ENCODE peak calls at places on chromosomes 2 and 18, in five cellular contexts. One of them, this sample, is unnamed.
A peak's percentile ranks its signal among the peaks of the same experiment; 100 is the strongest.

GRCh38 chr2:26635401-26635800 is 5.8 kb downstream of the CIB4 start:
- DNase-seq in Calu3: no peak
- DNase-seq in heart left ventricle: no peak
- DNase-seq in stomach: no peak
- DNase-seq in esophagus squamous epithelium: no peak
- DNase-seq in this sample: no peak

GRCh38 chr18:54134053-54134452 is 90.4 kb downstream of the MBD2 start:
- DNase-seq in Calu3: no peak
- DNase-seq in heart left ventricle: no peak
- DNase-seq in stomach: no peak
- DNase-seq in esophagus squamous epithelium: no peak
- DNase-seq in this sample: no peak

GRCh38 chr18:76823574-76823973 is 1.2 kb downstream of the ZNF236 start:
- DNase-seq in Calu3: no peak
- DNase-seq in heart left ventricle: no peak
- DNase-seq in stomach: no peak
- DNase-seq in esophagus squamous epithelium: no peak
- DNase-seq in this sample: peak; percentile 84

GRCh38 chr2:157067562-157067961 is 189.9 kb upstream of the GALNT5 start:
- DNase-seq in Calu3: no peak
- DNase-seq in heart left ventricle: no peak
- DNase-seq in stomach: no peak
- DNase-seq in esophagus squamous epithelium: no peak
- DNase-seq in this sample: no peak

GRCh38 chr2:148810081-148810480 is 64.9 kb upstream of the KIF5C start:
- DNase-seq in Calu3: no peak
- DNase-seq in heart left ventricle: no peak
- DNase-seq in stomach: no peak
- DNase-seq in esophagus squamous epithelium: no peak
- DNase-seq in this sample: no peak

GRCh38 chr2:9846554-9846953 is 3.3 kb downstream of the TAF1B start:
- DNase-seq in Calu3: no peak
- DNase-seq in heart left ventricle: no peak
- DNase-seq in stomach: no peak
- DNase-seq in esophagus squamous epithelium: no peak
- DNase-seq in this sample: no peak

GRCh38 chr2:230868947-230869690 is 4.4 kb downstream of the ITM2C start:
- DNase-seq in Calu3: no peak
- DNase-seq in heart left ventricle: no peak
- DNase-seq in stomach: peak; percentile 20
- DNase-seq in esophagus squamous epithelium: no peak
- DNase-seq in this sample: peak; percentile 57

GRCh38 chr2:229153307-229153706 is 117.8 kb downstream of the PID1 start:
- DNase-seq in Calu3: no peak
- DNase-seq in heart left ventricle: no peak
- DNase-seq in stomach: no peak
- DNase-seq in esophagus squamous epithelium: no peak
- DNase-seq in this sample: no peak

GRCh38 chr2:52897511-52898085 is 870.0 kb upstream of the CHAC2 start:
- DNase-seq in Calu3: no peak
- DNase-seq in heart left ventricle: no peak
- DNase-seq in stomach: no peak
- DNase-seq in esophagus squamous epithelium: no peak
- DNase-seq in this sample: no peak

GRCh38 chr18:24219561-24220317 is 80.9 kb downstream of the CABYR start:
- DNase-seq in Calu3: no peak
- DNase-seq in heart left ventricle: no peak
- DNase-seq in stomach: no peak
- DNase-seq in esophagus squamous epithelium: no peak
- DNase-seq in this sample: no peak

GRCh38 chr2:241118727-241119505 is 16.8 kb upstream of the MTERF4 start:
- DNase-seq in Calu3: no peak
- DNase-seq in heart left ventricle: no peak
- DNase-seq in stomach: no peak
- DNase-seq in esophagus squamous epithelium: no peak
- DNase-seq in this sample: peak; percentile 84

GRCh38 chr18:23259701-23260661 is 124.7 kb downstream of the CABLES1 start:
- DNase-seq in Calu3: peak; percentile 73
- DNase-seq in heart left ventricle: peak; percentile 80
- DNase-seq in stomach: peak; percentile 89
- DNase-seq in esophagus squamous epithelium: no peak
- DNase-seq in this sample: no peak

GRCh38 chr2:228447266-228447915 is 265.9 kb upstream of the SPHKAP start:
- DNase-seq in Calu3: no peak
- DNase-seq in heart left ventricle: no peak
- DNase-seq in stomach: no peak
- DNase-seq in esophagus squamous epithelium: no peak
- DNase-seq in this sample: no peak

GRCh38 chr2:43074592-43075053 is 151.8 kb downstream of the ZFP36L2 start:
- DNase-seq in Calu3: no peak
- DNase-seq in heart left ventricle: no peak
- DNase-seq in stomach: no peak
- DNase-seq in esophagus squamous epithelium: no peak
- DNase-seq in this sample: no peak

GRCh38 chr2:3399829-3400228 is 20.3 kb downstream of the TRAPPC12 start:
- DNase-seq in Calu3: no peak
- DNase-seq in heart left ventricle: peak; percentile 73
- DNase-seq in stomach: no peak
- DNase-seq in esophagus squamous epithelium: no peak
- DNase-seq in this sample: no peak

GRCh38 chr18:13491138-13491537 is 235.2 kb downstream of the FAM210A start:
- DNase-seq in Calu3: no peak
- DNase-seq in heart left ventricle: no peak
- DNase-seq in stomach: no peak
- DNase-seq in esophagus squamous epithelium: no peak
- DNase-seq in this sample: no peak

GRCh38 chr2:239603411-239604356 is 202.9 kb upstream of the HDAC4 start:
- DNase-seq in Calu3: no peak
- DNase-seq in heart left ventricle: no peak
- DNase-seq in stomach: no peak
- DNase-seq in esophagus squamous epithelium: no peak
- DNase-seq in this sample: peak; percentile 75

GRCh38 chr2:24903527-24904103 is 16.4 kb downstream of the ADCY3 start:
- DNase-seq in Calu3: no peak
- DNase-seq in heart left ventricle: no peak
- DNase-seq in stomach: no peak
- DNase-seq in esophagus squamous epithelium: no peak
- DNase-seq in this sample: no peak

GRCh38 chr2:124180635-124181034 is 155.5 kb downstream of the CNTNAP5 start:
- DNase-seq in Calu3: no peak
- DNase-seq in heart left ventricle: peak; percentile 18
- DNase-seq in stomach: no peak
- DNase-seq in esophagus squamous epithelium: no peak
- DNase-seq in this sample: no peak

GRCh38 chr2:29130295-29130694 is 15.1 kb downstream of the CLIP4 start:
- DNase-seq in Calu3: peak; percentile 46
- DNase-seq in heart left ventricle: no peak
- DNase-seq in stomach: no peak
- DNase-seq in esophagus squamous epithelium: no peak
- DNase-seq in this sample: no peak

GRCh38 chr18:9649164-9649540 is 34.8 kb upstream of the PPP4R1 start:
- DNase-seq in Calu3: no peak
- DNase-seq in heart left ventricle: no peak
- DNase-seq in stomach: no peak
- DNase-seq in esophagus squamous epithelium: no peak
- DNase-seq in this sample: no peak

GRCh38 chr2:15485949-15486348 is 75.2 kb downstream of the NBAS start:
- DNase-seq in Calu3: no peak
- DNase-seq in heart left ventricle: no peak
- DNase-seq in stomach: no peak
- DNase-seq in esophagus squamous epithelium: no peak
- DNase-seq in this sample: no peak

GRCh38 chr2:14255135-14255820 is 377.2 kb upstream of the LRATD1 start:
- DNase-seq in Calu3: no peak
- DNase-seq in heart left ventricle: no peak
- DNase-seq in stomach: no peak
- DNase-seq in esophagus squamous epithelium: no peak
- DNase-seq in this sample: no peak

GRCh38 chr2:39494784-39495251 is 57.7 kb upstream of the MAP4K3 start:
- DNase-seq in Calu3: peak; percentile 70
- DNase-seq in heart left ventricle: peak; percentile 37
- DNase-seq in stomach: no peak
- DNase-seq in esophagus squamous epithelium: no peak
- DNase-seq in this sample: no peak

GRCh38 chr2:159010340-159010739 is 41.9 kb downstream of the TANC1 start:
- DNase-seq in Calu3: no peak
- DNase-seq in heart left ventricle: no peak
- DNase-seq in stomach: no peak
- DNase-seq in esophagus squamous epithelium: no peak
- DNase-seq in this sample: no peak

GRCh38 chr2:60136913-60137312 is 416.5 kb downstream of the BCL11A start:
- DNase-seq in Calu3: no peak
- DNase-seq in heart left ventricle: no peak
- DNase-seq in stomach: no peak
- DNase-seq in esophagus squamous epithelium: no peak
- DNase-seq in this sample: no peak

GRCh38 chr18:79241755-79242154 is 154.0 kb upstream of the NFATC1 start:
- DNase-seq in Calu3: no peak
- DNase-seq in heart left ventricle: no peak
- DNase-seq in stomach: no peak
- DNase-seq in esophagus squamous epithelium: no peak
- DNase-seq in this sample: no peak

GRCh38 chr2:217948341-217948791 is 54.4 kb downstream of the TNS1 start:
- DNase-seq in Calu3: no peak
- DNase-seq in heart left ventricle: no peak
- DNase-seq in stomach: no peak
- DNase-seq in esophagus squamous epithelium: no peak
- DNase-seq in this sample: no peak
- TF ChIP-seq CTCF in Calu3: no peak
- TF ChIP-seq CTCF in heart left ventricle: no peak
- TF ChIP-seq CTCF in stomach: no peak
- TF ChIP-seq CTCF in esophagus squamous epithelium: no peak
- TF ChIP-seq CTCF in this sample: no peak

GRCh38 chr2:45438872-45439665 is 172.0 kb downstream of the SRBD1 start:
- DNase-seq in Calu3: no peak
- DNase-seq in heart left ventricle: no peak
- DNase-seq in stomach: no peak
- DNase-seq in esophagus squamous epithelium: no peak
- DNase-seq in this sample: no peak

GRCh38 chr2:45441571-45441970 is 169.5 kb downstream of the SRBD1 start:
- DNase-seq in Calu3: no peak
- DNase-seq in heart left ventricle: no peak
- DNase-seq in stomach: no peak
- DNase-seq in esophagus squamous epithelium: no peak
- DNase-seq in this sample: no peak

GRCh38 chr2:45442026-45442425 is 169.0 kb downstream of the SRBD1 start:
- DNase-seq in Calu3: no peak
- DNase-seq in heart left ventricle: no peak
- DNase-seq in stomach: no peak
- DNase-seq in esophagus squamous epithelium: no peak
- DNase-seq in this sample: no peak

GRCh38 chr2:45443012-45443411 is 168.1 kb downstream of the SRBD1 start:
- DNase-seq in Calu3: no peak
- DNase-seq in heart left ventricle: no peak
- DNase-seq in stomach: no peak
- DNase-seq in esophagus squamous epithelium: no peak
- DNase-seq in this sample: no peak

GRCh38 chr2:45439788-45440773 is 171.0 kb downstream of the SRBD1 start:
- DNase-seq in Calu3: no peak
- DNase-seq in heart left ventricle: no peak
- DNase-seq in stomach: no peak
- DNase-seq in esophagus squamous epithelium: no peak
- DNase-seq in this sample: no peak
- TF ChIP-seq CTCF in Calu3: no peak
- TF ChIP-seq CTCF in heart left ventricle: no peak
- TF ChIP-seq CTCF in stomach: no peak
- TF ChIP-seq CTCF in esophagus squamous epithelium: no peak
- TF ChIP-seq CTCF in this sample: peak; percentile 26

DNA sequence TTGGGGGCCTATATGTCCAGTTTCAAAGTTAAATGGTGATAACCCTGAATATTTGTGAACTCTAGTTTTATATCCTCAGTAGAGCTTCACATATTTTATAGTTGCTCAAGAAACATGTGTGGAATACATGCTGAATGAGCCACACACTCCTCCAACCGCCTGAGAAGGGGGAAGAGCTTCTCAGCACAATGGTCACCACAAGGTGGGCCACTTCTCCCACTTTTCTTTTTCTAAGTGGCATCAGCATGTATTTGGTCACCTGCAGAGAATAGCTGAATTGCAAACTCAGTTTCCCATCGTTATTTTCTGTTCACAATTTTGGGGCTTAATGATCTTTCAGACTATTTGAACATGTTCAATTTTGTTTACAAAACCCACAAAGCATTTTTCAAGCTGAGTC is 340.5 kb downstream of the PARD3B start:
- DNase-seq in Calu3: peak; percentile 11
- DNase-seq in heart left ventricle: no peak
- DNase-seq in stomach: no peak
- DNase-seq in esophagus squamous epithelium: no peak
- DNase-seq in this sample: no peak
- TF ChIP-seq CTCF in Calu3: no peak
- TF ChIP-seq CTCF in heart left ventricle: no peak
- TF ChIP-seq CTCF in stomach: no peak
- TF ChIP-seq CTCF in esophagus squamous epithelium: no peak
- TF ChIP-seq CTCF in this sample: peak; percentile 41

GRCh38 chr2:102271844-102272243 is 39.5 kb upstream of the IL1RL1 start:
- DNase-seq in Calu3: no peak
- DNase-seq in heart left ventricle: no peak
- DNase-seq in stomach: no peak
- DNase-seq in esophagus squamous epithelium: no peak
- DNase-seq in this sample: no peak
- TF ChIP-seq CTCF in Calu3: no peak
- TF ChIP-seq CTCF in heart left ventricle: no peak
- TF ChIP-seq CTCF in stomach: no peak
- TF ChIP-seq CTCF in esophagus squamous epithelium: no peak
- TF ChIP-seq CTCF in this sample: no peak

GRCh38 chr2:118492335-118492734 is 355.1 kb downstream of the EN1 start:
- DNase-seq in Calu3: no peak
- DNase-seq in heart left ventricle: no peak
- DNase-seq in stomach: no peak
- DNase-seq in esophagus squamous epithelium: no peak
- DNase-seq in this sample: no peak
- TF ChIP-seq CTCF in Calu3: peak; percentile 43
- TF ChIP-seq CTCF in heart left ventricle: no peak
- TF ChIP-seq CTCF in stomach: no peak
- TF ChIP-seq CTCF in esophagus squamous epithelium: no peak
- TF ChIP-seq CTCF in this sample: no peak

DNA sequence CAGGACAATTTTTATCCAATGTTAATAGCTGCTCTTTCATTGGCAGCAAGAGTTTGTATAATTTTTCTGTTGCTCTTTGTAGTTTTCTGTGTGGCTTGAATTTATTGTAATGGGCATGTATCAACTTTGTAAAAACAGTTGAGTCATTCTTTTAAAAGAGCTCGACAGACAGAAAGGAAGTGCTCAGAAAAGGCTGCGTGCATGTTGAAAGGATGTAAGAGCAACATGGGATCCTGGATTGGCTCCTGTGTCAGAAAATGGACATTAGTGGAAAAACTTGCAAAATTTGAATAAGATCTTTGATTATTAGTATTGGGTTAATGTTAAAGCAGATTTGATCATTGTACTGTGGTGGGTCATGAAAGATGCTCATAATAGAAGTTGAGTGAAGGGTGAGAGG is 93.3 kb upstream of the CDC42EP3 start:
- DNase-seq in Calu3: no peak
- DNase-seq in heart left ventricle: no peak
- DNase-seq in stomach: no peak
- DNase-seq in esophagus squamous epithelium: no peak
- DNase-seq in this sample: no peak
- TF ChIP-seq CTCF in Calu3: no peak
- TF ChIP-seq CTCF in heart left ventricle: no peak
- TF ChIP-seq CTCF in stomach: no peak
- TF ChIP-seq CTCF in esophagus squamous epithelium: no peak
- TF ChIP-seq CTCF in this sample: no peak

This sample was measured in osteocyte.